ENCODE peak calls at places on chromosomes 13 and 19, in five cellular contexts. One of them, this sample, is unnamed.

GRCh38 chr13:82655518-82655855 is 1226.8 kb downstream of the SLITRK1 start:
- DNase-seq in PC-3: no peak
- DNase-seq in stimulated activated CD4-positive, alpha-beta T cell treated with anti-CD3 and anti-CD28 coated beads, Interleukin-2, amount 100 ng/mL, for 48 hours: no peak
- DNase-seq in neural crest cell: no peak
- DNase-seq in SHP77: no peak
- DNase-seq in this sample: no peak

GRCh38 chr19:1860133-1860775 is 3.1 kb downstream of the KLF16 start:
- DNase-seq in neural crest cell: no peak
- DNase-seq in SHP77: no peak
- DNase-seq in PC-3: no peak
- DNase-seq in stimulated activated CD4-positive, alpha-beta T cell treated with anti-CD3 and anti-CD28 coated beads, Interleukin-2, amount 100 ng/mL, for 48 hours: no peak
- DNase-seq in this sample: peak

GRCh38 chr19:16504271-16504670 is 8.1 kb downstream of the C19orf44 start:
- DNase-seq in PC-3: no peak
- DNase-seq in SHP77: no peak
- DNase-seq in neural crest cell: no peak
- DNase-seq in stimulated activated CD4-positive, alpha-beta T cell treated with anti-CD3 and anti-CD28 coated beads, Interleukin-2, amount 100 ng/mL, for 48 hours: no peak
- DNase-seq in this sample: no peak

GRCh38 chr13:97855570-97855970 is 97.9 kb upstream of the IPO5 start:
- DNase-seq in PC-3: peak
- DNase-seq in SHP77: peak
- DNase-seq in neural crest cell: peak
- DNase-seq in stimulated activated CD4-positive, alpha-beta T cell treated with anti-CD3 and anti-CD28 coated beads, Interleukin-2, amount 100 ng/mL, for 48 hours: peak
- DNase-seq in this sample: peak

GRCh38 chr19:32266453-32266852 is 79.0 kb upstream of the ZNF507 start:
- DNase-seq in neural crest cell: no peak
- DNase-seq in stimulated activated CD4-positive, alpha-beta T cell treated with anti-CD3 and anti-CD28 coated beads, Interleukin-2, amount 100 ng/mL, for 48 hours: no peak
- DNase-seq in SHP77: no peak
- DNase-seq in PC-3: no peak
- DNase-seq in this sample: no peak

GRCh38 chr19:41319500-41320184 is 9.7 kb downstream of the CCDC97 start:
- DNase-seq in stimulated activated CD4-positive, alpha-beta T cell treated with anti-CD3 and anti-CD28 coated beads, Interleukin-2, amount 100 ng/mL, for 48 hours: no peak
- DNase-seq in neural crest cell: no peak
- DNase-seq in SHP77: no peak
- DNase-seq in PC-3: no peak
- DNase-seq in this sample: no peak

GRCh38 chr13:19862511-19863313 is 737 bp downstream of the ZMYM5 start:
- DNase-seq in stimulated activated CD4-positive, alpha-beta T cell treated with anti-CD3 and anti-CD28 coated beads, Interleukin-2, amount 100 ng/mL, for 48 hours: peak
- DNase-seq in SHP77: peak
- DNase-seq in PC-3: peak
- DNase-seq in neural crest cell: peak
- DNase-seq in this sample: peak

GRCh38 chr19:50702870-50703829 is 16.5 kb downstream of the SHANK1 start:
- DNase-seq in SHP77: no peak
- DNase-seq in neural crest cell: no peak
- DNase-seq in stimulated activated CD4-positive, alpha-beta T cell treated with anti-CD3 and anti-CD28 coated beads, Interleukin-2, amount 100 ng/mL, for 48 hours: no peak
- DNase-seq in PC-3: peak
- DNase-seq in this sample: no peak

GRCh38 chr19:49924004-49924880 is 4.8 kb upstream of the ATF5 start:
- DNase-seq in PC-3: no peak
- DNase-seq in SHP77: no peak
- DNase-seq in stimulated activated CD4-positive, alpha-beta T cell treated with anti-CD3 and anti-CD28 coated beads, Interleukin-2, amount 100 ng/mL, for 48 hours: no peak
- DNase-seq in neural crest cell: no peak
- DNase-seq in this sample: no peak

GRCh38 chr19:57637379-57637778 is 4.4 kb downstream of the ZNF211 start:
- DNase-seq in SHP77: no peak
- DNase-seq in neural crest cell: no peak
- DNase-seq in stimulated activated CD4-positive, alpha-beta T cell treated with anti-CD3 and anti-CD28 coated beads, Interleukin-2, amount 100 ng/mL, for 48 hours: no peak
- DNase-seq in PC-3: no peak
- DNase-seq in this sample: no peak

GRCh38 chr13:34013061-34013460 is 195.1 kb downstream of the RFC3 start:
- DNase-seq in stimulated activated CD4-positive, alpha-beta T cell treated with anti-CD3 and anti-CD28 coated beads, Interleukin-2, amount 100 ng/mL, for 48 hours: no peak
- DNase-seq in SHP77: peak
- DNase-seq in neural crest cell: no peak
- DNase-seq in PC-3: no peak
- DNase-seq in this sample: no peak

GRCh38 chr13:73608731-73609485 is 525.3 kb downstream of the KLF12 start:
- DNase-seq in stimulated activated CD4-positive, alpha-beta T cell treated with anti-CD3 and anti-CD28 coated beads, Interleukin-2, amount 100 ng/mL, for 48 hours: no peak
- DNase-seq in neural crest cell: no peak
- DNase-seq in SHP77: peak
- DNase-seq in PC-3: no peak
- DNase-seq in this sample: no peak

GRCh38 chr13:102707465-102707864 is 12.6 kb upstream of the METTL21C start:
- DNase-seq in neural crest cell: no peak
- DNase-seq in SHP77: peak
- DNase-seq in PC-3: peak
- DNase-seq in stimulated activated CD4-positive, alpha-beta T cell treated with anti-CD3 and anti-CD28 coated beads, Interleukin-2, amount 100 ng/mL, for 48 hours: no peak
- DNase-seq in this sample: no peak

GRCh38 chr13:27808866-27809546 is 16.7 kb downstream of the GSX1 start:
- DNase-seq in stimulated activated CD4-positive, alpha-beta T cell treated with anti-CD3 and anti-CD28 coated beads, Interleukin-2, amount 100 ng/mL, for 48 hours: no peak
- DNase-seq in neural crest cell: no peak
- DNase-seq in SHP77: no peak
- DNase-seq in PC-3: peak
- DNase-seq in this sample: no peak

GRCh38 chr19:39765091-39766076 is 13.3 kb upstream of the LEUTX start:
- DNase-seq in stimulated activated CD4-positive, alpha-beta T cell treated with anti-CD3 and anti-CD28 coated beads, Interleukin-2, amount 100 ng/mL, for 48 hours: peak
- DNase-seq in SHP77: peak
- DNase-seq in neural crest cell: peak
- DNase-seq in PC-3: peak
- DNase-seq in this sample: no peak

GRCh38 chr19:55080121-55080914 is 4.6 kb downstream of the EPS8L1 start:
- DNase-seq in PC-3: no peak
- DNase-seq in SHP77: peak
- DNase-seq in stimulated activated CD4-positive, alpha-beta T cell treated with anti-CD3 and anti-CD28 coated beads, Interleukin-2, amount 100 ng/mL, for 48 hours: peak
- DNase-seq in neural crest cell: peak
- DNase-seq in this sample: peak

GRCh38 chr19:39645800-39646411 is 9.8 kb upstream of the LGALS16 start:
- DNase-seq in PC-3: peak
- DNase-seq in neural crest cell: peak
- DNase-seq in SHP77: no peak
- DNase-seq in stimulated activated CD4-positive, alpha-beta T cell treated with anti-CD3 and anti-CD28 coated beads, Interleukin-2, amount 100 ng/mL, for 48 hours: peak
- DNase-seq in this sample: no peak

GRCh38 chr19:28066161-28066560 is 1146.8 kb downstream of the UQCRFS1 start:
- DNase-seq in stimulated activated CD4-positive, alpha-beta T cell treated with anti-CD3 and anti-CD28 coated beads, Interleukin-2, amount 100 ng/mL, for 48 hours: no peak
- DNase-seq in SHP77: no peak
- DNase-seq in neural crest cell: no peak
- DNase-seq in PC-3: no peak
- DNase-seq in this sample: no peak

GRCh38 chr19:4581381-4582111 is 22.1 kb upstream of the SEMA6B start:
- DNase-seq in SHP77: no peak
- DNase-seq in neural crest cell: peak
- DNase-seq in PC-3: peak
- DNase-seq in stimulated activated CD4-positive, alpha-beta T cell treated with anti-CD3 and anti-CD28 coated beads, Interleukin-2, amount 100 ng/mL, for 48 hours: peak
- DNase-seq in this sample: no peak

This sample was measured in GM10248.